ENCODE peak calls at places on chromosomes 12 and 14, in seven cellular contexts. U is mesendoderm, B is IMR-90, J is neuronal stem cell, Z is H1, K is H9, L is trophoblast cell. F is an unnamed sample.

GRCh38 chr12:110699591-110700445 is 10.9 kb upstream of the HVCN1 start:
- DNase-seq in K (peak; percentile 67), L (no peak), B (no peak), Z (no peak), J (no peak), U (peak; percentile 35), F (no peak)

GRCh38 chr14:105532735-105533141 is 6.4 kb downstream of the TMEM121 start:
- DNase-seq in B (no peak), Z (no peak), J (no peak), U (no peak), K (no peak), L (peak; percentile 63), F (no peak)

GRCh38 chr14:103121161-103121845 is 2.0 kb upstream of the TNFAIP2 start:
- DNase-seq in L (peak; percentile 35), K (peak; percentile 53), J (no peak), Z (no peak), B (no peak), U (no peak), F (peak; percentile 65)

GRCh38 chr12:62860501-62861156 is 74.3 kb downstream of the PPM1H start:
- DNase-seq in L (no peak), Z (no peak), J (no peak), U (no peak), K (no peak), B (peak; percentile 43), F (no peak)

GRCh38 chr12:13273850-13274249 is 77.3 kb downstream of the EMP1 start:
- DNase-seq in J (no peak), L (no peak), K (no peak), U (no peak), B (no peak), Z (no peak), F (no peak)

GRCh38 chr14:106845286-106846087 is 1319.1 kb downstream of the TMEM121 start:
- DNase-seq in K (no peak), Z (no peak), B (no peak), J (no peak), L (peak; percentile 50), U (no peak), F (no peak)

GRCh38 chr14:85279407-85279806 is 250.5 kb upstream of the FLRT2 start:
- DNase-seq in U (no peak), B (no peak), K (no peak), Z (no peak), J (no peak), L (no peak), F (no peak)

GRCh38 chr12:95742586-95742985 is 48.0 kb downstream of the NTN4 start:
- DNase-seq in K (no peak), U (no peak), B (no peak), Z (no peak), L (no peak), J (no peak), F (no peak)

GRCh38 chr12:104650541-104650940 is 193.8 kb downstream of the CHST11 start:
- DNase-seq in Z (no peak), J (no peak), U (no peak), B (no peak), K (no peak), L (no peak), F (no peak)

GRCh38 chr12:131979606-131980005 is 29.9 kb downstream of the EP400 start:
- DNase-seq in J (no peak), K (no peak), Z (no peak), L (no peak), U (no peak), B (no peak), F (no peak)

GRCh38 chr12:131971226-131971625 is 21.5 kb downstream of the EP400 start:
- DNase-seq in U (no peak), K (no peak), J (no peak), B (no peak), L (no peak), Z (no peak), F (no peak)

GRCh38 chr12:131980263-131980662 is 30.5 kb downstream of the EP400 start:
- DNase-seq in K (no peak), U (no peak), L (peak; percentile 10), B (peak; percentile 28), J (no peak), Z (no peak), F (peak; percentile 13)

GRCh38 chr12:131975228-131975627 is 25.5 kb downstream of the EP400 start:
- DNase-seq in U (no peak), Z (peak; percentile 39), J (no peak), K (no peak), B (no peak), L (no peak), F (no peak)
- H2BK5ac ChIP-seq in U (no peak overlapping the region), Z (peak overlapping the region; percentile 44), J (no peak overlapping the region), K (no peak overlapping the region), B (no peak overlapping the region), L (no peak overlapping the region), F (no peak overlapping the region)

GRCh38 chr12:2627343-2628191 is 167.2 kb upstream of the FKBP4 start:
- DNase-seq in U (peak; percentile 66), L (peak; percentile 54), J (no peak), K (no peak), Z (no peak), B (no peak), F (no peak)
- H2BK5ac ChIP-seq in U (no peak overlapping the region), L (no peak overlapping the region), J (no peak overlapping the region), K (no peak overlapping the region), Z (peak overlapping the region; percentile 19), B (no peak overlapping the region), F (no peak overlapping the region)

DNA sequence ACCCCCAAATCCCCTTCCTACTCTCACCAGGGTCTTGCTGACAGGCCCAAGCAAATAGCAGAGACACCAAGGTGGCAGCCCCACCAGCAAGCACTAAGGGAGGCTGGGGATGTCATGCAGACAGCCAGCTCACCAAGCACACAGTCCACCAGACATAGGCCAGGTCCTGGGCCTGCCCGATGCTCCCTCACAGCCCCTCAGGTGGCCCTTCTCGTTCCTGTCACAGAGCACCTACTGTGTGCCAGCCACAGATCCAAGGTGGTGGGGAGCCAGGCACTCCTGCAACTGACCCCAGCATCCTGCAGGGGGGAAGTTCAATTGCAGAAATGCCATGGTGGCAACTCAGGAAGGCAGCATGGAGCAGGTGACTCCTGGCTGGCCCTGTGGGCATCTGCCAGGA is 60.5 kb upstream of the PNMA1 start:
- DNase-seq in K (no peak), J (no peak), B (no peak), Z (no peak), U (no peak), L (no peak), F (no peak)
- H2BK5ac ChIP-seq in K (no peak overlapping the region), J (no peak overlapping the region), B (no peak overlapping the region), Z (no peak overlapping the region), U (no peak overlapping the region), L (no peak overlapping the region), F (no peak overlapping the region)

DNA sequence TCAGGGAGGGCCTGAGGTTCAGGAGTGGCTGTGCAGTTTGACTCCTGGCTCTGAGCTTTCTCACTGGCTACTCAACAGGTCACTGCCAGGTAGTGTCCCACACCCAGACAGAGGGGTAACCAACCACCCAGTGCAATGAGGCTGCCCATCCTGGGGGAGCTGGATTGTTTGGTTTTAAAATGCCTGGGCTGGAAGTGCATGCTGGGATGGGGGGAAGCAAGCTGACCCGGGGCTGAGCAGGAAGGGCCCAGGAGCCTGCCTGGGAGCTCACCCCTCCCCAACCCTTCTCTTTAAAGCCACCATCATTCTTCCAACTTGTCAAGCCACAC is 12.6 kb upstream of the ABHD12B start:
- DNase-seq in K (no peak), Z (no peak), U (no peak), J (no peak), L (no peak), B (no peak), F (no peak)
- H2BK5ac ChIP-seq in K (no peak overlapping the region), Z (no peak overlapping the region), U (no peak overlapping the region), J (peak overlapping the region; percentile 1), L (no peak overlapping the region), B (peak overlapping the region; percentile 53), F (no peak overlapping the region)

GRCh38 chr14:56885795-56886194 is 75.5 kb upstream of the OTX2 start:
- DNase-seq in J (no peak), B (no peak), Z (no peak), L (no peak), U (peak; percentile 46), K (no peak), F (no peak)

GRCh38 chr14:56887211-56887610 is 76.9 kb upstream of the OTX2 start:
- DNase-seq in U (no peak), B (no peak), K (no peak), J (no peak), Z (no peak), L (no peak), F (no peak)

GRCh38 chr14:56886471-56887062 is 76.3 kb upstream of the OTX2 start:
- DNase-seq in B (no peak), K (no peak), U (no peak), L (peak; percentile 70), J (no peak), Z (no peak), F (no peak)

GRCh38 chr14:56889705-56890104 is 79.4 kb upstream of the OTX2 start:
- DNase-seq in K (no peak), L (no peak), Z (no peak), U (no peak), B (no peak), J (no peak), F (no peak)

GRCh38 chr14:56888274-56888673 is 78.0 kb upstream of the OTX2 start:
- DNase-seq in Z (no peak), U (no peak), L (no peak), K (no peak), J (peak; percentile 81), B (no peak), F (no peak)
- H2BK5ac ChIP-seq in Z (no peak overlapping the region), U (no peak overlapping the region), L (no peak overlapping the region), K (no peak overlapping the region), J (no peak overlapping the region), B (no peak overlapping the region), F (no peak overlapping the region)

DNA sequence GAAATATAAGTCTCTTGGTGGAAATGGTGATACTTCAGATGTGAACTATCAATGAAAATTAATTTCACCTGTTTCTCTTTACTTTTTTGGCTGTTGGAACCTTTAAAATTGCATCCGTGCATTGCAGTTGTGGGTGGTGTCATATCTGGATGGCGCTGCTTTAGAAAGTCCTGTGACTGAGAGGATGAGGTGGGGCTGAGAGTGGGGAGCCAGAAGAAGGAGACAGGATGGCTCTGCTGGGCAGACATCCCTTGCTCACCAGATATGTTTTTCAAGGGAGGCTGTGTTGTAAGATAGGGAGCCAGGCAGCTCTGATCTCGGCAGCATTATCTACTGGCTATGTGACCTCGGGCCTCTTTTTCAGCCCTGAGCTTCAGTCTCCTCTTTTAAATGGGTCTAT is 12.7 kb downstream of the ASB2 start:
- DNase-seq in U (no peak), J (no peak), B (no peak), K (no peak), Z (no peak), L (no peak), F (no peak)
- H2BK5ac ChIP-seq in U (no peak overlapping the region), J (no peak overlapping the region), B (no peak overlapping the region), K (no peak overlapping the region), Z (no peak overlapping the region), L (no peak overlapping the region), F (no peak overlapping the region)

DNA sequence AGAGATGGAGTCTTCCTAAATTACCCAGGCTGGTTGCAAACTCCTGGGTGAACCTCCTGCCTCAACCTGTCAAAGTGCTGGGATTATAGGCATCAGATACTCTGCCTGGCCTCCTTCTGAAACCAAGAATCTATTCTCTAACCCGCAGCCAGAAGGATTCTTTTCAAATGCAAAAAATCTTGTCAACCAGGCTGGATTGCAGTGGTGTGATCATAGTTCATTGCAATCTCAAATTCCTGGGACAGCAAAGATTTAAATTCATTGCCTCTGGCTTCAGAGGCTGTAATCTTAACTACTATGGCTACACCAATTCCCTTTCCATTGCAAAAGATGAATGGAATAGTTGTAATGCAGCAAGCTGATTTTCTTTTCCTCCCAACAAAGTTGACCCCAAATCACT is 106.3 kb upstream of the TBX3 start:
- DNase-seq in U (peak; percentile 40), L (peak; percentile 96), Z (no peak), K (no peak), B (no peak), J (no peak), F (no peak)
- H2BK5ac ChIP-seq in U (no peak overlapping the region), L (no peak overlapping the region), Z (no peak overlapping the region), K (no peak overlapping the region), B (no peak overlapping the region), J (no peak overlapping the region), F (no peak overlapping the region)

F was measured in mesenchymal stem cell.